ENCODE peak calls at places on chromosomes 16 and 17, in five cellular contexts. One of them, this sample, is unnamed.

GRCh38 chr16:70746708-70747424 is 54.1 kb downstream of the VAC14 start:
- DNase-seq in heart left ventricle: no peak
- DNase-seq in activated naive CD4-positive, alpha-beta T cell treated with anti-CD3 and anti-CD28 coated beads, Interleukin-2, amount 50 U/mL, for 16 hours: no peak
- DNase-seq in occipital lobe: no peak
- DNase-seq in PC-9: peak
- DNase-seq in this sample: peak

GRCh38 chr16:14310519-14310991 is 239.4 kb downstream of the MRTFB start:
- DNase-seq in activated naive CD4-positive, alpha-beta T cell treated with anti-CD3 and anti-CD28 coated beads, Interleukin-2, amount 50 U/mL, for 16 hours: no peak
- DNase-seq in PC-9: peak
- DNase-seq in occipital lobe: no peak
- DNase-seq in heart left ventricle: peak
- DNase-seq in this sample: peak

GRCh38 chr17:74569392-74570003 is 2.2 kb upstream of the CD300H start:
- DNase-seq in occipital lobe: peak
- DNase-seq in PC-9: peak
- DNase-seq in heart left ventricle: peak
- DNase-seq in activated naive CD4-positive, alpha-beta T cell treated with anti-CD3 and anti-CD28 coated beads, Interleukin-2, amount 50 U/mL, for 16 hours: no peak
- DNase-seq in this sample: no peak

GRCh38 chr16:69724414-69724873 is 1.9 kb downstream of the NQO1 start:
- DNase-seq in PC-9: no peak
- DNase-seq in occipital lobe: no peak
- DNase-seq in activated naive CD4-positive, alpha-beta T cell treated with anti-CD3 and anti-CD28 coated beads, Interleukin-2, amount 50 U/mL, for 16 hours: no peak
- DNase-seq in heart left ventricle: no peak
- DNase-seq in this sample: no peak

GRCh38 chr17:33233855-33234228 is 59.3 kb downstream of the ASIC2 start:
- DNase-seq in activated naive CD4-positive, alpha-beta T cell treated with anti-CD3 and anti-CD28 coated beads, Interleukin-2, amount 50 U/mL, for 16 hours: no peak
- DNase-seq in heart left ventricle: no peak
- DNase-seq in PC-9: no peak
- DNase-seq in occipital lobe: no peak
- DNase-seq in this sample: no peak

GRCh38 chr17:40343126-40344119 is 21.1 kb downstream of the GJD3 start:
- DNase-seq in activated naive CD4-positive, alpha-beta T cell treated with anti-CD3 and anti-CD28 coated beads, Interleukin-2, amount 50 U/mL, for 16 hours: no peak
- DNase-seq in PC-9: no peak
- DNase-seq in heart left ventricle: no peak
- DNase-seq in occipital lobe: no peak
- DNase-seq in this sample: no peak

GRCh38 chr17:40496170-40496569 is 5.3 kb downstream of the TNS4 start:
- DNase-seq in PC-9: no peak
- DNase-seq in activated naive CD4-positive, alpha-beta T cell treated with anti-CD3 and anti-CD28 coated beads, Interleukin-2, amount 50 U/mL, for 16 hours: no peak
- DNase-seq in occipital lobe: no peak
- DNase-seq in heart left ventricle: peak
- DNase-seq in this sample: no peak

GRCh38 chr17:80008848-80009247 is 26.8 kb downstream of the TBC1D16 start:
- DNase-seq in PC-9: no peak
- DNase-seq in activated naive CD4-positive, alpha-beta T cell treated with anti-CD3 and anti-CD28 coated beads, Interleukin-2, amount 50 U/mL, for 16 hours: no peak
- DNase-seq in occipital lobe: no peak
- DNase-seq in heart left ventricle: no peak
- DNase-seq in this sample: no peak

GRCh38 chr17:36534117-36534880 is at the start of gene MYO19:
- DNase-seq in occipital lobe: peak
- DNase-seq in PC-9: peak
- DNase-seq in activated naive CD4-positive, alpha-beta T cell treated with anti-CD3 and anti-CD28 coated beads, Interleukin-2, amount 50 U/mL, for 16 hours: peak
- DNase-seq in heart left ventricle: peak
- DNase-seq in this sample: peak

GRCh38 chr17:75832652-75833400 is 11.4 kb downstream of the UNC13D start:
- DNase-seq in PC-9: no peak
- DNase-seq in heart left ventricle: no peak
- DNase-seq in activated naive CD4-positive, alpha-beta T cell treated with anti-CD3 and anti-CD28 coated beads, Interleukin-2, amount 50 U/mL, for 16 hours: peak
- DNase-seq in occipital lobe: no peak
- DNase-seq in this sample: no peak

GRCh38 chr16:86214326-86215232 is 295.7 kb upstream of the FOXF1 start:
- DNase-seq in occipital lobe: no peak
- DNase-seq in activated naive CD4-positive, alpha-beta T cell treated with anti-CD3 and anti-CD28 coated beads, Interleukin-2, amount 50 U/mL, for 16 hours: no peak
- DNase-seq in heart left ventricle: no peak
- DNase-seq in PC-9: no peak
- DNase-seq in this sample: no peak

GRCh38 chr16:85391175-85391707 is 221.9 kb upstream of the GSE1 start:
- DNase-seq in PC-9: no peak
- DNase-seq in activated naive CD4-positive, alpha-beta T cell treated with anti-CD3 and anti-CD28 coated beads, Interleukin-2, amount 50 U/mL, for 16 hours: no peak
- DNase-seq in heart left ventricle: no peak
- DNase-seq in occipital lobe: no peak
- DNase-seq in this sample: no peak

GRCh38 chr17:53896047-53896446 is 73.3 kb downstream of the KIF2B start:
- DNase-seq in activated naive CD4-positive, alpha-beta T cell treated with anti-CD3 and anti-CD28 coated beads, Interleukin-2, amount 50 U/mL, for 16 hours: no peak
- DNase-seq in PC-9: no peak
- DNase-seq in occipital lobe: no peak
- DNase-seq in heart left ventricle: no peak
- DNase-seq in this sample: no peak

GRCh38 chr17:49187301-49187700 is 23.1 kb downstream of the GNGT2 start:
- DNase-seq in occipital lobe: no peak
- DNase-seq in heart left ventricle: no peak
- DNase-seq in activated naive CD4-positive, alpha-beta T cell treated with anti-CD3 and anti-CD28 coated beads, Interleukin-2, amount 50 U/mL, for 16 hours: no peak
- DNase-seq in PC-9: no peak
- DNase-seq in this sample: no peak

GRCh38 chr16:52265446-52265861 is 281.5 kb downstream of the TOX3 start:
- DNase-seq in activated naive CD4-positive, alpha-beta T cell treated with anti-CD3 and anti-CD28 coated beads, Interleukin-2, amount 50 U/mL, for 16 hours: no peak
- DNase-seq in heart left ventricle: no peak
- DNase-seq in PC-9: no peak
- DNase-seq in occipital lobe: no peak
- DNase-seq in this sample: no peak

GRCh38 chr17:68961204-68961893 is 6.2 kb upstream of the ABCA8 start:
- DNase-seq in occipital lobe: no peak
- DNase-seq in PC-9: no peak
- DNase-seq in heart left ventricle: no peak
- DNase-seq in activated naive CD4-positive, alpha-beta T cell treated with anti-CD3 and anti-CD28 coated beads, Interleukin-2, amount 50 U/mL, for 16 hours: no peak
- DNase-seq in this sample: no peak

GRCh38 chr16:1013593-1013900 is 32.0 kb downstream of the SOX8 start:
- DNase-seq in heart left ventricle: no peak
- DNase-seq in activated naive CD4-positive, alpha-beta T cell treated with anti-CD3 and anti-CD28 coated beads, Interleukin-2, amount 50 U/mL, for 16 hours: no peak
- DNase-seq in occipital lobe: no peak
- DNase-seq in PC-9: no peak
- DNase-seq in this sample: no peak

This sample was measured in HepG2.